ENCODE peak calls at places on chromosomes 3 and 15, in ten cellular contexts. One of them, this sample, is unnamed.

GRCh38 chr15:48109856-48110531 is 10.8 kb upstream of the SLC24A5 start:
- DNase-seq in body of pancreas: no peak
- DNase-seq in ovary: no peak
- DNase-seq in Peyer's patch: no peak
- DNase-seq in suprapubic skin: no peak
- DNase-seq in H9: peak; percentile 64
- DNase-seq in CD8-positive, alpha-beta T cell: no peak
- DNase-seq in fibroblast of lung: no peak
- DNase-seq in PC-9: no peak
- DNase-seq in HCT116: no peak
- DNase-seq in this sample: no peak

GRCh38 chr15:78298983-78299301 is 467 bp downstream of the SKIC8 start:
- DNase-seq in body of pancreas: no peak
- DNase-seq in ovary: no peak
- DNase-seq in Peyer's patch: no peak
- DNase-seq in suprapubic skin: no peak
- DNase-seq in H9: no peak
- DNase-seq in CD8-positive, alpha-beta T cell: no peak
- DNase-seq in fibroblast of lung: peak; percentile 38
- DNase-seq in PC-9: no peak
- DNase-seq in HCT116: no peak
- DNase-seq in this sample: no peak

GRCh38 chr15:41775651-41776050 is 1.4 kb downstream of the MAPKBP1 start:
- DNase-seq in body of pancreas: no peak
- DNase-seq in ovary: no peak
- DNase-seq in Peyer's patch: no peak
- DNase-seq in suprapubic skin: no peak
- DNase-seq in H9: no peak
- DNase-seq in CD8-positive, alpha-beta T cell: no peak
- DNase-seq in fibroblast of lung: peak; percentile 43
- DNase-seq in PC-9: no peak
- DNase-seq in HCT116: no peak
- DNase-seq in this sample: no peak

GRCh38 chr15:69357773-69358765 is 56.1 kb upstream of the KIF23 start:
- DNase-seq in body of pancreas: peak; percentile 28
- DNase-seq in ovary: peak; percentile 65
- DNase-seq in Peyer's patch: no peak
- DNase-seq in suprapubic skin: no peak
- DNase-seq in H9: no peak
- DNase-seq in CD8-positive, alpha-beta T cell: no peak
- DNase-seq in fibroblast of lung: peak; percentile 67
- DNase-seq in PC-9: peak; percentile 60
- DNase-seq in HCT116: peak; percentile 24
- DNase-seq in this sample: no peak

GRCh38 chr3:99544819-99545281 is 93.5 kb upstream of the COL8A1 start:
- DNase-seq in body of pancreas: no peak
- DNase-seq in ovary: no peak
- DNase-seq in Peyer's patch: no peak
- DNase-seq in suprapubic skin: no peak
- DNase-seq in H9: no peak
- DNase-seq in CD8-positive, alpha-beta T cell: no peak
- DNase-seq in fibroblast of lung: peak; percentile 73
- DNase-seq in PC-9: peak; percentile 19
- DNase-seq in HCT116: no peak
- DNase-seq in this sample: no peak

GRCh38 chr15:40775007-40775406 is 5.2 kb downstream of the C15orf62 start:
- DNase-seq in body of pancreas: no peak
- DNase-seq in ovary: no peak
- DNase-seq in Peyer's patch: no peak
- DNase-seq in suprapubic skin: no peak
- DNase-seq in H9: no peak
- DNase-seq in CD8-positive, alpha-beta T cell: no peak
- DNase-seq in fibroblast of lung: no peak
- DNase-seq in PC-9: no peak
- DNase-seq in HCT116: no peak
- DNase-seq in this sample: no peak

GRCh38 chr3:15360786-15361493 is 28.6 kb upstream of the SH3BP5 start:
- DNase-seq in body of pancreas: no peak
- DNase-seq in ovary: no peak
- DNase-seq in Peyer's patch: no peak
- DNase-seq in suprapubic skin: no peak
- DNase-seq in H9: no peak
- DNase-seq in CD8-positive, alpha-beta T cell: no peak
- DNase-seq in fibroblast of lung: peak; percentile 87
- DNase-seq in PC-9: no peak
- DNase-seq in HCT116: no peak
- DNase-seq in this sample: no peak

GRCh38 chr3:161253711-161254110 is 32.6 kb downstream of the NMD3 start:
- DNase-seq in body of pancreas: no peak
- DNase-seq in ovary: no peak
- DNase-seq in Peyer's patch: no peak
- DNase-seq in suprapubic skin: no peak
- DNase-seq in H9: no peak
- DNase-seq in CD8-positive, alpha-beta T cell: no peak
- DNase-seq in fibroblast of lung: no peak
- DNase-seq in PC-9: no peak
- DNase-seq in HCT116: no peak
- DNase-seq in this sample: no peak

GRCh38 chr15:82540055-82540983 is at the start of gene RPS17:
- DNase-seq in body of pancreas: peak; percentile 96
- DNase-seq in ovary: peak; percentile 96
- DNase-seq in Peyer's patch: peak; percentile 99
- DNase-seq in suprapubic skin: peak; percentile 97
- DNase-seq in H9: peak; percentile 96
- DNase-seq in CD8-positive, alpha-beta T cell: peak; percentile 100
- DNase-seq in fibroblast of lung: peak; percentile 93
- DNase-seq in PC-9: peak; percentile 96
- DNase-seq in HCT116: peak; percentile 91
- DNase-seq in this sample: peak; percentile 96

GRCh38 chr3:113585228-113585627 is 52.9 kb downstream of the SIDT1 start:
- DNase-seq in body of pancreas: no peak
- DNase-seq in ovary: no peak
- DNase-seq in Peyer's patch: no peak
- DNase-seq in suprapubic skin: no peak
- DNase-seq in H9: no peak
- DNase-seq in CD8-positive, alpha-beta T cell: no peak
- DNase-seq in fibroblast of lung: no peak
- DNase-seq in PC-9: no peak
- DNase-seq in HCT116: no peak
- DNase-seq in this sample: no peak

GRCh38 chr3:13136426-13136825 is 63.2 kb upstream of the IQSEC1 start:
- DNase-seq in body of pancreas: no peak
- DNase-seq in ovary: no peak
- DNase-seq in Peyer's patch: peak; percentile 19
- DNase-seq in suprapubic skin: peak; percentile 35
- DNase-seq in H9: peak; percentile 20
- DNase-seq in CD8-positive, alpha-beta T cell: no peak
- DNase-seq in fibroblast of lung: no peak
- DNase-seq in PC-9: no peak
- DNase-seq in HCT116: no peak
- DNase-seq in this sample: no peak

GRCh38 chr3:112561085-112561692 is 573 bp downstream of the ATG3 start:
- DNase-seq in body of pancreas: peak; percentile 67
- DNase-seq in ovary: peak; percentile 70
- DNase-seq in Peyer's patch: peak; percentile 80
- DNase-seq in suprapubic skin: peak; percentile 86
- DNase-seq in H9: peak; percentile 68
- DNase-seq in CD8-positive, alpha-beta T cell: no peak
- DNase-seq in fibroblast of lung: peak; percentile 88
- DNase-seq in PC-9: peak; percentile 64
- DNase-seq in HCT116: peak; percentile 64
- DNase-seq in this sample: peak; percentile 71

GRCh38 chr15:69253156-69253555 is 45.6 kb upstream of the PAQR5 start:
- DNase-seq in body of pancreas: no peak
- DNase-seq in ovary: no peak
- DNase-seq in Peyer's patch: no peak
- DNase-seq in suprapubic skin: no peak
- DNase-seq in H9: no peak
- DNase-seq in CD8-positive, alpha-beta T cell: no peak
- DNase-seq in fibroblast of lung: peak; percentile 95
- DNase-seq in PC-9: peak; percentile 16
- DNase-seq in HCT116: peak; percentile 43
- DNase-seq in this sample: peak; percentile 30

GRCh38 chr15:50685191-50685975 is 1.2 kb downstream of the TRPM7 start:
- DNase-seq in body of pancreas: no peak
- DNase-seq in ovary: no peak
- DNase-seq in Peyer's patch: no peak
- DNase-seq in suprapubic skin: no peak
- DNase-seq in H9: no peak
- DNase-seq in CD8-positive, alpha-beta T cell: no peak
- DNase-seq in fibroblast of lung: peak; percentile 11
- DNase-seq in PC-9: no peak
- DNase-seq in HCT116: no peak
- DNase-seq in this sample: peak; percentile 14

GRCh38 chr15:25172691-25173090 is 217.9 kb downstream of the SNRPN start:
- DNase-seq in body of pancreas: no peak
- DNase-seq in ovary: no peak
- DNase-seq in Peyer's patch: peak; percentile 15
- DNase-seq in suprapubic skin: no peak
- DNase-seq in H9: no peak
- DNase-seq in CD8-positive, alpha-beta T cell: no peak
- DNase-seq in fibroblast of lung: no peak
- DNase-seq in PC-9: no peak
- DNase-seq in HCT116: no peak
- DNase-seq in this sample: peak; percentile 2

GRCh38 chr3:145721273-145721805 is 439.6 kb downstream of the PLOD2 start:
- DNase-seq in body of pancreas: no peak
- DNase-seq in ovary: no peak
- DNase-seq in Peyer's patch: no peak
- DNase-seq in suprapubic skin: no peak
- DNase-seq in H9: no peak
- DNase-seq in CD8-positive, alpha-beta T cell: no peak
- DNase-seq in fibroblast of lung: no peak
- DNase-seq in PC-9: no peak
- DNase-seq in HCT116: no peak
- DNase-seq in this sample: no peak

GRCh38 chr3:76308541-76308940 is 523.2 kb upstream of the ZNF717 start:
- DNase-seq in body of pancreas: no peak
- DNase-seq in ovary: no peak
- DNase-seq in Peyer's patch: no peak
- DNase-seq in suprapubic skin: no peak
- DNase-seq in H9: no peak
- DNase-seq in CD8-positive, alpha-beta T cell: no peak
- DNase-seq in fibroblast of lung: peak; percentile 3
- DNase-seq in PC-9: no peak
- DNase-seq in HCT116: no peak
- DNase-seq in this sample: no peak
- H3K4me1 ChIP-seq in body of pancreas: no peaks in the 10 kb centered on the region
- H3K4me1 ChIP-seq in ovary: no peaks in the 10 kb centered on the region
- H3K4me1 ChIP-seq in Peyer's patch: no peaks in the 10 kb centered on the region
- H3K4me1 ChIP-seq in suprapubic skin: peaks cover 6% of the 10 kb centered on the region
- H3K4me1 ChIP-seq in H9: no peaks in the 10 kb centered on the region
- H3K4me1 ChIP-seq in CD8-positive, alpha-beta T cell: no peaks in the 10 kb centered on the region
- H3K4me1 ChIP-seq in fibroblast of lung: no peaks in the 10 kb centered on the region
- H3K4me1 ChIP-seq in PC-9: no peaks in the 10 kb centered on the region
- H3K4me1 ChIP-seq in HCT116: no peaks in the 10 kb centered on the region
- H3K4me1 ChIP-seq in this sample: peaks cover 5% of the 10 kb centered on the region

GRCh38 chr3:172918568-172919296 is 168.2 kb downstream of the ECT2 start:
- DNase-seq in body of pancreas: no peak
- DNase-seq in ovary: no peak
- DNase-seq in Peyer's patch: no peak
- DNase-seq in suprapubic skin: no peak
- DNase-seq in H9: no peak
- DNase-seq in CD8-positive, alpha-beta T cell: no peak
- DNase-seq in fibroblast of lung: no peak
- DNase-seq in PC-9: no peak
- DNase-seq in HCT116: no peak
- DNase-seq in this sample: no peak
- H3K27me3 ChIP-seq in body of pancreas: no peaks in the 10 kb centered on the region
- H3K27me3 ChIP-seq in ovary: no peaks in the 10 kb centered on the region
- H3K27me3 ChIP-seq in Peyer's patch: no peaks in the 10 kb centered on the region
- H3K27me3 ChIP-seq in suprapubic skin: no peaks in the 10 kb centered on the region
- H3K27me3 ChIP-seq in H9: no peaks in the 10 kb centered on the region
- H3K27me3 ChIP-seq in CD8-positive, alpha-beta T cell: no peaks in the 10 kb centered on the region
- H3K27me3 ChIP-seq in fibroblast of lung: no peaks in the 10 kb centered on the region
- H3K27me3 ChIP-seq in PC-9: no peaks in the 10 kb centered on the region
- H3K27me3 ChIP-seq in HCT116: no peaks in the 10 kb centered on the region
- H3K27me3 ChIP-seq in this sample: no peaks in the 10 kb centered on the region

DNA sequence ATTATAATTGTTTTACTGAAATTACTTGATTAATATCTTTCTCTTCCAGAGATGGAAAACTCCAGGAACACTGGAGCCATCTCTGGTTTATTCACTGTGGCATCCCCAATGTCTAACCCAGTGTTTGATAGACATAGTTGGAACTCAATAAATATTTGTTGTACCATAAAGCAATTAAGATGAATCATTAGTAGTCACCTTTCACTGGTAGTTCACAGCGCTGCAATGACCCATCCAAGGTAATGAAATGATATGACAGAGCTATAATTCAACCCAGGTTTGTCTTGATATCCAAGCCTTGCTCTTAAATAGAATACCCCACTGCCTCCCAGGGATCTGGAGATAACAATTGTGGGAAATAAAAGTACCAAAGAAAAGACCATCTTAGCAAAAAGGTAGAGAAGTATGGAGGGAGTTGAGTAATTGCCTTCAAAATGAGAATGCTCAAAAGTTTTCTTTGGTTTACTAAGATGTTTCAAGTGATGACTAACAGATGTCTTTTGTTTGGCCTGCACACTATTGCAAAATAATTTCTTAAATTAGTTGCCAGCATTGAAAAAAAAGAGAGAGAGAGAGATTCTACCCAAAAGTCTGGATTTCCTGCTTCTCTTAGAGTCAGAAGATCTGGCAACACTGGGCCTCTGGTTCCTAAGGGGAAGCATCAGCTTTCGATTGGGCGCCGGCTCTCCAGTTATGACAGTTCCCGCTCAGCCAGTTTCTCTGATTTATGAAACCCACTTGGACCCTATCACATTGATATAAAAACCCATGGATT is 348.5 kb downstream of the ERC2 start:
- DNase-seq in body of pancreas: no peak
- DNase-seq in ovary: peak; percentile 18
- DNase-seq in Peyer's patch: no peak
- DNase-seq in suprapubic skin: peak; percentile 79
- DNase-seq in H9: no peak
- DNase-seq in CD8-positive, alpha-beta T cell: no peak
- DNase-seq in fibroblast of lung: peak; percentile 58
- DNase-seq in PC-9: no peak
- DNase-seq in HCT116: no peak
- DNase-seq in this sample: no peak
- TF ChIP-seq CTCF in body of pancreas: no peak
- TF ChIP-seq CTCF in ovary: no peak
- TF ChIP-seq CTCF in Peyer's patch: no peak
- TF ChIP-seq CTCF in suprapubic skin: no peak
- TF ChIP-seq CTCF in H9: no peak
- TF ChIP-seq CTCF in CD8-positive, alpha-beta T cell: no peak
- TF ChIP-seq CTCF in fibroblast of lung: no peak
- TF ChIP-seq CTCF in PC-9: no peak
- TF ChIP-seq CTCF in HCT116: no peak
- TF ChIP-seq CTCF in this sample: no peak

DNA sequence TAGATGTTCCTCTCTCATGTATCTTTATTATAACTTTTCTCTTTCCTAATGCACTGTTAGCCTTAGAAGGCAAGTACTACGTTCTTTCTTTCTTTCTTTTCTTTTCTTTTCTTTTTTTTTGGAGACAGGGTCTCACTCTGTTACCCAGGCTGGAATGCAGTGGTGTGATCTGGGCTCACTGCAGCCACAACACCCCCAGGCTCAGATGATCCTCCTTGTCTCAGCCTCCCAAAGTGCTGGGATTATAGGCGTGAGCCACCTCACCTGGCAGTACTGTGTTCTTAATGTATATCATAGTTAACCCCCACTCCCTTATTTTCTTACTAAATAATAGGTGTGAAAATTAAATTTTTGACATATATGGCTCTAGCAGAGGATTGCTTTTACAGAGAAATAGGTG is 23.1 kb downstream of the IQGAP1 start:
- DNase-seq in body of pancreas: no peak
- DNase-seq in ovary: no peak
- DNase-seq in Peyer's patch: no peak
- DNase-seq in suprapubic skin: no peak
- DNase-seq in H9: no peak
- DNase-seq in CD8-positive, alpha-beta T cell: no peak
- DNase-seq in fibroblast of lung: no peak
- DNase-seq in PC-9: no peak
- DNase-seq in HCT116: no peak
- DNase-seq in this sample: no peak
- H3K4me1 ChIP-seq in body of pancreas: peaks cover 48% of the 10 kb centered on the region
- H3K4me1 ChIP-seq in ovary: peaks cover 14% of the 10 kb centered on the region
- H3K4me1 ChIP-seq in Peyer's patch: peaks cover 26% of the 10 kb centered on the region
- H3K4me1 ChIP-seq in suprapubic skin: peaks cover 78% of the 10 kb centered on the region
- H3K4me1 ChIP-seq in H9: peaks cover 17% of the 10 kb centered on the region
- H3K4me1 ChIP-seq in CD8-positive, alpha-beta T cell: peaks cover 55% of the 10 kb centered on the region
- H3K4me1 ChIP-seq in fibroblast of lung: peaks cover 24% of the 10 kb centered on the region
- H3K4me1 ChIP-seq in PC-9: peaks cover 65% of the 10 kb centered on the region
- H3K4me1 ChIP-seq in HCT116: peaks cover 50% of the 10 kb centered on the region
- H3K4me1 ChIP-seq in this sample: no peaks in the 10 kb centered on the region